ENCODE peak calls at places on chromosome 1, in seven cellular contexts. N is GM04503; D is A172; A is activated naive CD4-positive, alpha-beta T cell; Q is progenitor cell of endocrine pancreas; P is AG08396; E is C1 segment of cervical spinal cord. M is an unnamed sample.

GRCh38 chr1:51897699-51898031 is 19.1 kb upstream of the NRDC start:
- DNase-seq in N (peak), D (peak), A (no peak), Q (no peak), P (peak), E (no peak), M (no peak)

GRCh38 chr1:223033658-223034057 is 109.4 kb downstream of the TLR5 start:
- DNase-seq in N (no peak), D (no peak), A (no peak), Q (no peak), P (no peak), E (no peak), M (no peak)

GRCh38 chr1:42206164-42206563 is 41.6 kb upstream of the GUCA2A start:
- DNase-seq in N (no peak), D (no peak), A (no peak), Q (no peak), P (no peak), E (no peak), M (peak)

GRCh38 chr1:36446261-36446660 is 4.0 kb downstream of the OSCP1 start:
- DNase-seq in N (no peak), D (no peak), A (no peak), Q (no peak), P (no peak), E (no peak), M (peak)

GRCh38 chr1:77413541-77414335 is 131.9 kb downstream of the AK5 start:
- DNase-seq in N (no peak), D (no peak), A (no peak), Q (no peak), P (no peak), E (no peak), M (peak)

GRCh38 chr1:58592521-58593134 is 15.6 kb upstream of the TACSTD2 start:
- DNase-seq in N (peak), D (peak), A (no peak), Q (peak), P (peak), E (no peak), M (no peak)

GRCh38 chr1:213987422-213987875 is 324 bp upstream of the PROX1 start:
- DNase-seq in N (no peak), D (no peak), A (no peak), Q (no peak), P (peak), E (no peak), M (no peak)

GRCh38 chr1:207817778-207818751 is 66.2 kb downstream of the CD46 start:
- DNase-seq in N (no peak), D (no peak), A (no peak), Q (no peak), P (no peak), E (peak), M (no peak)

M was measured in MV-4-11.